ENCODE peak calls at places on chromosome 5, in six cellular contexts. B is transverse colon, O is tibial nerve, G is ovary, K is upper lobe of left lung, P is K562. I is an unnamed sample.

GRCh38 chr5:73692981-73693380 is 67.0 kb downstream of the ARHGEF28 start:
- DNase-seq in B (no peak), G (no peak), P (no peak), O (no peak), K (no peak), I (no peak)

GRCh38 chr5:5351288-5352089 is 71.0 kb upstream of the ICE1 start:
- DNase-seq in O (no peak), P (peak; percentile 51), K (no peak), G (no peak), B (no peak), I (no peak)

GRCh38 chr5:62719061-62719730 is 140.6 kb downstream of the LRRC70 start:
- DNase-seq in K (no peak), O (no peak), G (no peak), P (no peak), B (no peak), I (no peak)

GRCh38 chr5:119059740-119060255 is 11.1 kb upstream of the DMXL1 start:
- DNase-seq in G (no peak), O (no peak), K (no peak), P (peak; percentile 69), B (no peak), I (no peak)

GRCh38 chr5:132024789-132025402 is 13.4 kb upstream of the ACSL6 start:
- DNase-seq in P (no peak), K (no peak), O (no peak), G (no peak), B (no peak), I (no peak)

GRCh38 chr5:102760815-102761214 is 5.7 kb downstream of the PAM start:
- DNase-seq in O (no peak), G (no peak), K (no peak), P (no peak), B (no peak), I (peak; percentile 46)

GRCh38 chr5:158559066-158559465 is 540.6 kb downstream of the EBF1 start:
- DNase-seq in P (no peak), O (no peak), K (no peak), B (no peak), G (no peak), I (no peak)

GRCh38 chr5:180116441-180117377 is 45.1 kb upstream of the RNF130 start:
- DNase-seq in G (no peak), B (no peak), O (no peak), P (no peak), K (peak; percentile 83), I (peak; percentile 56)

GRCh38 chr5:176570044-176570443 is 20.9 kb downstream of the CDHR2 start:
- DNase-seq in K (no peak), O (no peak), B (no peak), P (no peak), G (no peak), I (no peak)

DNA sequence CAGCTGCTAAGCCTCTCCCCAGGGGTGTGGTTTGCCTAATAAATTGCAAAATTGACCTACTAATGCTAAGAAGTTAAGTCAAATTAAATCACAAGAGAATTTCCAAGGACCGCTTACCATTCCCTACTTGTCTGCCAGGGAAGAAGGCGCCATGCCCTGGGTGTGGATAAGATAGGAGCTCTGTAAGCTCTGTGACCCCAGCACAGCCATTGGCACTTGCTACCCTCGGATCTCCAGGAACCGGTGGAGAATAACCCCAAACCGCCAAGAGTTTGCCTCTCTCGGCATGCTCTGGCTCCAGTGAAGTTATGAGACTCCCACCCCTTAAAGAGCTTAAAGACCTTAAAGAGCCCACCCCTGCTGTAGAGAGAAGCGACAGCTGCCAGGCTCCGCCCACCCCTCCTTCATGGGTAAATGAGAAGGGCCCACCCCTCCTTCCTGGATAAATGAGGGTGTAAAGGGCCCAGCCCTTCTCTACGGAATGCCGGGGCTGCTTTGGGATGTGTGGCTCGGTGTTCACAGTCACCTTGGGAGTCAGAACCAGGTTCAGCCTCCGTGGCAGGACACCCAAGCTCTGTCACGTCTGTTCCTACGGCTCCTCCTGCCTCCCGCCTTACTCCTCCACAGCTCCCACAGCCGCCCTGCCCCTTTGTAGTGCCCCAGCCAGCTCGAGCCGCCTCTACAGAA is 59.1 kb downstream of the NEURL1B start:
- DNase-seq in G (peak; percentile 72), B (no peak), P (no peak), K (no peak), O (no peak), I (no peak)
- H3K27ac ChIP-seq in G (peak overlapping the region; percentile 76), B (no peak overlapping the region), P (no peak overlapping the region), K (no peak overlapping the region), O (peak overlapping the region; percentile 71), I (peak overlapping the region; percentile 36)

GRCh38 chr5:96934695-96935555 is 955 bp upstream of the LNPEP start:
- DNase-seq in B (peak; percentile 95), P (peak; percentile 85), O (peak; percentile 85), K (peak; percentile 99), G (peak; percentile 93), I (peak; percentile 95)
- TF ChIP-seq EP300 in B (no peak), P (peak; percentile 31), O (peak; percentile 19), K (no peak), G (no peak), I (no peak)

DNA sequence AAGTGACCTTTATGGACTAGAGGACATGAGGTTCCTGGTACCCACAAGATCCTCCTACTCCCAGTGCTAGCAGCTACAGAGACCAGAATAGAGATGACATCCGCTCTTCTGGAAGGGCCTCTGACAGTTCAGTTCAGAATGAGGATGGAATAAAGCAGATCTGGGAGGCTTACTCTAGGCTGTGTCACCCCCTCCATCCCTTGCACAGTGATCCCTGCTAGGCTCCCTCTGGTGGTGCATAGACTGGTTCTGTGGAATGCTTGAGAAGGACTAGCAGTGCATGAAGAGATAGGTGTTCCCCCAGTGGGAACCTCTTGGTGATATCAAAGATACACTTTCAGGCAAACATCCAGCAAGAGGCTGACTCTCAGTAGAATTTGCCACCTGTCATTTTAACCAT is 83.0 kb downstream of the NPR3 start:
- DNase-seq in K (no peak), G (no peak), P (no peak), O (no peak), B (no peak), I (no peak)
- TF ChIP-seq CTCF in K (no peak), G (no peak), P (no peak), O (no peak), B (no peak), I (no peak)

GRCh38 chr5:91186101-91186500 is 197.0 kb downstream of the ARRDC3 start:
- DNase-seq in K (no peak), G (no peak), B (no peak), O (no peak), P (no peak), I (no peak)

GRCh38 chr5:91180506-91180905 is 202.6 kb downstream of the ARRDC3 start:
- DNase-seq in G (no peak), K (no peak), P (no peak), B (no peak), O (no peak), I (no peak)

GRCh38 chr5:91187032-91187431 is 196.1 kb downstream of the ARRDC3 start:
- DNase-seq in P (no peak), B (no peak), O (no peak), G (no peak), K (no peak), I (no peak)

GRCh38 chr5:91182763-91183162 is 200.4 kb downstream of the ARRDC3 start:
- DNase-seq in K (no peak), B (peak; percentile 47), G (no peak), O (peak; percentile 39), P (peak; percentile 15), I (no peak)

GRCh38 chr5:91183743-91184142 is 199.4 kb downstream of the ARRDC3 start:
- DNase-seq in B (peak; percentile 39), K (no peak), P (no peak), G (no peak), O (peak; percentile 25), I (no peak)
- H3K27ac ChIP-seq in B (peak overlapping the region; percentile 61), K (no peak overlapping the region), P (no peak overlapping the region), G (no peak overlapping the region), O (peak overlapping the region; percentile 61), I (peak overlapping the region; percentile 67)

DNA sequence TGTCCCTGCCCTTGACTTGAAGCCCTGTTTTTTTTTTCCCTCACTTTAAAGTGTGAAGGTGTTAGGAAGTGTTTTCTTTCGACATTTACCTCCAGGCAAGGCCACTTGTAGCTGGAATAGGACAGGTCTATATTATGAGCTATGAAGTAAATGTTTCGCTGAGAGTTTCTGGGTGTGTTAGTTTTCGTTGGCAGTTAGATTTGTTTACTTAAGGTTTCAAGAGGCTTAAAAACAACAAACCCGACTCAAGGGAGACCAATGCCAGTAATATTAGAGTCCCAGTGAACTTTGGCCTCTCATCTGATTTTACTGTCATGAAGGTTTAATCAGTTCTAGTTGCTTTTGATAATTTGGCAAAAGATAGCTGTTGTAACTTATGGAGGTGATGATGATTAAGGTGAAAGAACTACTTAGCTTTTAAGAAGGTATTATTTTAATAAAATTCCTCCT is 25.2 kb downstream of the OCLN start:
- DNase-seq in K (no peak), O (no peak), G (no peak), B (no peak), P (no peak), I (no peak)
- TF ChIP-seq EP300 in K (no peak), O (no peak), G (no peak), B (no peak), P (no peak), I (no peak)

GRCh38 chr5:90113108-90113507 is 296.4 kb downstream of the CETN3 start:
- DNase-seq in O (no peak), B (no peak), K (no peak), P (no peak), G (no peak), I (no peak)
- TF ChIP-seq CTCF in O (no peak), B (no peak), K (no peak), P (no peak), G (no peak), I (no peak)

GRCh38 chr5:31948006-31948405 is 226.1 kb downstream of the GOLPH3 start:
- DNase-seq in K (no peak), G (no peak), B (no peak), P (no peak), O (no peak), I (no peak)
- H3K27ac ChIP-seq in K (no peak overlapping the region), G (peak overlapping the region; percentile 31), B (no peak overlapping the region), P (no peak overlapping the region), O (peak overlapping the region; percentile 11), I (peak overlapping the region; percentile 29)

GRCh38 chr5:26205146-26205545 is 833.2 kb downstream of the CDH9 start:
- DNase-seq in O (no peak), P (no peak), K (no peak), B (no peak), G (no peak), I (no peak)
- TF ChIP-seq EP300 in O (no peak), P (no peak), K (no peak), B (no peak), G (no peak), I (no peak)